ENCODE peak calls at places on chromosomes 5 and 9, in seven cellular contexts. G is AG04449, S is LNCaP clone FGC, Z is heart right ventricle, A is HFF-Myc, D is OCI-LY7, M is lower leg skin. C is an unnamed sample.

GRCh38 chr5:151480859-151481258 is 33.5 kb downstream of the SLC36A1 start:
- DNase-seq in G (peak), S (no peak), Z (no peak), A (no peak), D (no peak), M (no peak), C (no peak)

GRCh38 chr9:121269030-121269887 is 1.3 kb downstream of the GSN start:
- DNase-seq in G (no peak), S (no peak), Z (no peak), A (no peak), D (no peak), M (no peak), C (no peak)

GRCh38 chr5:172725273-172725672 is 45.7 kb downstream of the DUSP1 start:
- DNase-seq in G (no peak), S (no peak), Z (no peak), A (no peak), D (no peak), M (no peak), C (no peak)

GRCh38 chr5:1488882-1489680 is 34.7 kb downstream of the LPCAT1 start:
- DNase-seq in G (peak), S (no peak), Z (no peak), A (no peak), D (peak), M (no peak), C (peak)

GRCh38 chr5:149128023-149128875 is 13.0 kb upstream of the ABLIM3 start:
- DNase-seq in G (no peak), S (no peak), Z (peak), A (no peak), D (peak), M (no peak), C (no peak)

GRCh38 chr9:18043978-18044377 is 430.0 kb upstream of the ADAMTSL1 start:
- DNase-seq in G (no peak), S (no peak), Z (no peak), A (no peak), D (no peak), M (no peak), C (no peak)

GRCh38 chr5:137078171-137078665 is 420.9 kb downstream of the SPOCK1 start:
- DNase-seq in G (no peak), S (no peak), Z (no peak), A (no peak), D (no peak), M (no peak), C (no peak)

GRCh38 chr5:78626009-78626571 is 22.5 kb downstream of the LHFPL2 start:
- DNase-seq in G (no peak), S (no peak), Z (no peak), A (no peak), D (no peak), M (no peak), C (no peak)

GRCh38 chr5:55993628-55994501 is 898 bp downstream of the IL6ST start:
- DNase-seq in G (no peak), S (no peak), Z (no peak), A (no peak), D (peak), M (no peak), C (peak)

GRCh38 chr5:17436766-17437221 is 61.2 kb upstream of the TAF11L2 start:
- DNase-seq in G (no peak), S (no peak), Z (no peak), A (no peak), D (peak), M (no peak), C (no peak)

GRCh38 chr5:18807256-18808193 is 1173.3 kb downstream of the TAF11L14 start:
- DNase-seq in G (no peak), S (no peak), Z (no peak), A (no peak), D (no peak), M (no peak), C (no peak)

DNA sequence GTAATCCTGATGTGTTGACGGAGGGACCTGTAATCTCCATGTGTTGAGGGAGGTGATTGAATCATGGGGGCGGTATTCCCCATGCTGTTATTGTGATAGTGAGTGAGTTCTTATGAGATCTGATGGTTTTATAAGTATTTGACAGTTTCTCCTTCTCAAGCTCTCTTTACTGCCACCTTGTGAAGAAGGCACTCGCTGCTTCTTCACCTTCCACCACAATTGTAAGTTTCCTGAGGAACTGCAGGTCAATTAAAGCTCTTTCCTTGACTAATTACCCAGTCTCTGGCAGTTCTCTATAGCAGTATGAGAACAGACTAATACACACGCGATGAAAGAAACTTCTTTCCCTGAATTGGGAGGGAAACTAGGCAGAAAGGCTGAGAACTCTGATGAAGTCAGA is 141.1 kb upstream of the RAD23B start:
- DNase-seq in G (no peak), S (no peak), Z (no peak), A (no peak), D (peak), M (no peak), C (no peak)
- TF ChIP-seq CTCF in G (peak), S (peak), Z (peak), A (peak), D (peak), M (no peak), C (peak)

GRCh38 chr5:132372122-132372521 is 2.6 kb downstream of the SLC22A5 start:
- DNase-seq in G (no peak), S (no peak), Z (no peak), A (no peak), D (no peak), M (no peak), C (no peak)

GRCh38 chr5:132369471-132370240 is at the start of gene SLC22A5:
- DNase-seq in G (no peak), S (no peak), Z (peak), A (no peak), D (peak), M (no peak), C (peak)

GRCh38 chr5:132371603-132371994 is 2.1 kb downstream of the SLC22A5 start:
- DNase-seq in G (no peak), S (no peak), Z (no peak), A (no peak), D (no peak), M (no peak), C (no peak)

GRCh38 chr5:132370241-132370820 is 821 bp downstream of the SLC22A5 start:
- DNase-seq in G (no peak), S (no peak), Z (no peak), A (no peak), D (no peak), M (no peak), C (no peak)

DNA sequence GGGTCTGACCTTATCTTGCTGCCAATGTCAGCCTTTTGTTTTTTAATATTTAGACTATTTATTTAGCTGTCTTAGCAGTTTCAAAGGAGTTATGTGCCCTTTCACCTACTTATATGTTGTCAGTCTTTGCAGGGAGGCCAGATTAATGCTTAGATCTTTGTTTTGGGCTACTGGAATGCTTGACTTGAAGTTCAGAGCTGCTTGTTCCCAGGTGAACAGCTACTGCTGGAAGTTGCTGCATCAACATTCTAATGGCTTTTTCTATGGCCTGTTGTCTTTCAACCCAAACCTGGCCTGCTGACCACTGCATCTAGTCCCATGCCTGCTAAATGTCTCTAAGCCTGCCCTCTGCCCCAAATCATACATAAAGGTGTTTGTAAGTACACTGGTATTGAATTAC is 3.0 kb downstream of the SLC22A5 start:
- DNase-seq in G (no peak), S (no peak), Z (no peak), A (no peak), D (no peak), M (no peak), C (no peak)
- H3K4me3 ChIP-seq in G (no peak), S (no peak), Z (no peak), A (no peak), D (no peak), M (no peak), C (no peak)

GRCh38 chr9:95265960-95266359 is 51.5 kb downstream of the FANCC start:
- DNase-seq in G (no peak), S (no peak), Z (no peak), A (no peak), D (no peak), M (no peak), C (no peak)

GRCh38 chr9:95261890-95262289 is 55.6 kb downstream of the FANCC start:
- DNase-seq in G (no peak), S (no peak), Z (no peak), A (no peak), D (no peak), M (no peak), C (no peak)

GRCh38 chr9:95266649-95267048 is 50.9 kb downstream of the FANCC start:
- DNase-seq in G (no peak), S (no peak), Z (no peak), A (no peak), D (peak), M (no peak), C (no peak)

GRCh38 chr9:95268681-95269080 is 48.8 kb downstream of the FANCC start:
- DNase-seq in G (no peak), S (peak), Z (no peak), A (no peak), D (peak), M (no peak), C (no peak)

DNA sequence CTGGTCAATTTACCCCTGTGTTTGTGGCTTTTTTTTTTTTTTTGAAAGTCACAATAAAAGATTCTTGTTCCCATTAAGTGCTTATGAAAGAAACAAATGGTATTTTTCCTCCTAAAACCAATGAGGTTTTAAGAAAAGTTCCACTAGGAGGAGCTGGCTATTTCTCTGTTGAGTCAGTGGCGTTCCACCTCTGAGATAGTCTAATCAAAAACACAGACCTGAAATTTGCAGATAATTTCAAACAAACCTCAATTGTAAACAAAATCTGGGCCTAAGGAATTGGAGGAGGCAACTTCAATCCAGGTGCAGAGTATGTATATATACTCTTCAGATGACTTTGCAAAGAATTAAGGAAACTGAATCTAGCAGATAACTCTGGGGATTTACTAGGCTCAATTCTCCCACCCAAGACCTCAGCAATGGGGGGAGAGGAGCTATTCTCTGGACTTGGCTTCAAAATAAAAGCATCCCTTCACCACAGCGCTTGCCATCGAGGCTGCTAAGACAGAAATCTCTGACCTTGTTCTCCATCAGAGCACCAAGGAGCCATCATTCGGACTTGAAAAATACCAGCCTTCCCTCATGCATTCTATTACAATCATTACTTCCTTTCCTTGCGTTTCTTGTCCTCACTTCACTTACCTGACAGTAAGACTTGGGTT is 52.4 kb downstream of the FANCC start:
- DNase-seq in G (no peak), S (no peak), Z (no peak), A (peak), D (peak), M (no peak), C (no peak)
- TF ChIP-seq CTCF in G (peak), S (peak), Z (peak), A (peak), D (peak), M (no peak), C (no peak)

GRCh38 chr9:91689006-91689405 is 261.0 kb downstream of the ROR2 start:
- DNase-seq in G (no peak), S (no peak), Z (no peak), A (no peak), D (no peak), M (no peak), C (no peak)
- H3K4me3 ChIP-seq in G (no peak), S (no peak), Z (no peak), A (no peak), D (no peak), M (no peak), C (no peak)

DNA sequence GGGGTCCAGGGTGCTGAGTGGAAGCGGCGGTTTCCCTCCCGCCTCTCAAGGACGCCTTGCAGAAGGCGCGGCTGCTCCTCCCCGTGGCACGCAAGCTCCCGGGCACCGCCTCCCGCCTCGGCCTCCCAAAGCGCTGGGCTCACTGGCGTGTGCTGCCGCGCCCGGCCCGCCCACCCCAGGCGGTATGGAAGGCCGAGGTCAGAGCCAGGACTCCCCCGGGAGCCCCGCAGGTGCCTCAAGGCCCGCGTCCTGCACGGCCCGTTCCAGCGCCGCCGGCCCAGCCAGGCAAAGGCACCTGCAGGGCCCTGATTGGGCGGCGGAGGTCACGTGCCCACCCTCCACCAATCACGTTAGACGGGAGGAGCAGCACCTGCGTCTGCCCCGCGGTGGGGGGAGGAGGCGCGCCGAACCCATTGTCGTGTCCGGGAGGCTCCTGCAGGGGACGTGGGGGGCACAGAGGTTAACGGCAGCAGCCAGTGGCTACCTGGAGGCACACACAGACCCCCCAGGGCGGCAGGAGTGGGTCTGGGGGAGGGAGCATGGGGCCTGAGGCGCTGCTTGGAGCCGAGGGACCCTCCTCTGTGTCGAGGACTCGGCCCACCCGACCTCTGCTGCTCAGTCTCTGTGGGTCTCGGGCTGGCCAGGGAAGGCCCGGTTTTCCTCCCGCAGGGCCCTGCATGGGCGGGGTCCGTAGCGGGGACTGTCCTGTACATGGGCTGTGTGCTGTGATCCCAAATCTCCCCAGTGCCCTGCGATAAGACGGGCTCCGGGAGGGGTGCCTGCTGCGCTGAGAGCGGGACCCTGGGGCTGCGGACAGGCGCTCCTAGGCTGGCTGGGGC is 2.0 kb upstream of the LCN12 start:
- DNase-seq in G (no peak), S (peak), Z (peak), A (peak), D (peak), M (peak), C (peak)
- TF ChIP-seq CTCF in G (no peak), S (peak), Z (peak), A (no peak), D (peak), M (no peak), C (peak)

GRCh38 chr5:180161420-180162303 is 47.3 kb downstream of the RASGEF1C start:
- DNase-seq in G (no peak), S (no peak), Z (no peak), A (no peak), D (no peak), M (no peak), C (no peak)

GRCh38 chr5:180157866-180158265 is 51.1 kb downstream of the RASGEF1C start:
- DNase-seq in G (no peak), S (no peak), Z (no peak), A (no peak), D (no peak), M (no peak), C (no peak)

GRCh38 chr5:180160822-180161221 is 48.2 kb downstream of the RASGEF1C start:
- DNase-seq in G (no peak), S (no peak), Z (no peak), A (no peak), D (no peak), M (no peak), C (no peak)

GRCh38 chr5:180160215-180160614 is 48.8 kb downstream of the RASGEF1C start:
- DNase-seq in G (no peak), S (no peak), Z (no peak), A (no peak), D (no peak), M (no peak), C (no peak)

DNA sequence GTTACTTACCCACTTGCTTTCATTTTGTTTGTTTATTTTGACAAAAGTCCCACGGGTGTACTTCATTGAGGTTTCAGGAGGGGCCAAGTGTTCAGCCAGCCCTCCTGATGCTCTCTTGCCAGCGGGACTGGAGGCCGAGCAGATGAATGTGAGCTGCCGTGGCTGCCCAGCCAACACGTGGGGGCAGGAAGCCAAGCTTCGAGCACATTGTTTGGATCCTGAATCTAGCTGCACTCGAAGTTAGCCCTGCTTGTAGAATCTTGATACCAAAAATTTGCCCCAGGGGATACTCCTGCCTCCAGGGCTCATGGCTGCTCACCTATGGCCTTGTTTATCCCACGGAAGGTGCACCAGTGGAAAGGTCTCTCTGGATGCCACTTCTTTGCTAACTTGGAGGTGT is 49.3 kb downstream of the RASGEF1C start:
- DNase-seq in G (no peak), S (no peak), Z (no peak), A (no peak), D (no peak), M (peak), C (no peak)
- H3K4me3 ChIP-seq in G (no peak), S (no peak), Z (no peak), A (no peak), D (no peak), M (no peak), C (no peak)

DNA sequence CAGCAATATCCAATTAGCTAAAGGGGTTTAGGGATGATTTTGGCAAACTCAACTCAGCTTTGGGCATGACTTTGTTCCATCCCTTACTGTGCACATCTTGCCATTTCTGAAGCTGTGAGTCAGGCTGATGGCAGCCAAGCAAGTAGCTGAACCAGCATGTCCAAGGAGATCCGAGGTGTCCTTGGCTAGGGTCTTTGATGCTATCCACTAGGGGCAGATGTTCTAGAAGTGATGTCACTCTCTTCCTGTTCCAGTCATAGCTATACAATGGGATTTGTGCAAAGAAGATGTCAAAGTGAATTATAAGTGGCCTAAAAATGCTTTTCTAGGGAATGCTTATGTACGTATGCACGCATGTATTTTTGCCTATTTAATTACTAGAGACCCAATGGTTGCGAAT is 160.8 kb upstream of the PAPPA start:
- DNase-seq in G (no peak), S (no peak), Z (no peak), A (no peak), D (no peak), M (no peak), C (no peak)
- TF ChIP-seq CTCF in G (peak), S (no peak), Z (no peak), A (peak), D (peak), M (no peak), C (no peak)

DNA sequence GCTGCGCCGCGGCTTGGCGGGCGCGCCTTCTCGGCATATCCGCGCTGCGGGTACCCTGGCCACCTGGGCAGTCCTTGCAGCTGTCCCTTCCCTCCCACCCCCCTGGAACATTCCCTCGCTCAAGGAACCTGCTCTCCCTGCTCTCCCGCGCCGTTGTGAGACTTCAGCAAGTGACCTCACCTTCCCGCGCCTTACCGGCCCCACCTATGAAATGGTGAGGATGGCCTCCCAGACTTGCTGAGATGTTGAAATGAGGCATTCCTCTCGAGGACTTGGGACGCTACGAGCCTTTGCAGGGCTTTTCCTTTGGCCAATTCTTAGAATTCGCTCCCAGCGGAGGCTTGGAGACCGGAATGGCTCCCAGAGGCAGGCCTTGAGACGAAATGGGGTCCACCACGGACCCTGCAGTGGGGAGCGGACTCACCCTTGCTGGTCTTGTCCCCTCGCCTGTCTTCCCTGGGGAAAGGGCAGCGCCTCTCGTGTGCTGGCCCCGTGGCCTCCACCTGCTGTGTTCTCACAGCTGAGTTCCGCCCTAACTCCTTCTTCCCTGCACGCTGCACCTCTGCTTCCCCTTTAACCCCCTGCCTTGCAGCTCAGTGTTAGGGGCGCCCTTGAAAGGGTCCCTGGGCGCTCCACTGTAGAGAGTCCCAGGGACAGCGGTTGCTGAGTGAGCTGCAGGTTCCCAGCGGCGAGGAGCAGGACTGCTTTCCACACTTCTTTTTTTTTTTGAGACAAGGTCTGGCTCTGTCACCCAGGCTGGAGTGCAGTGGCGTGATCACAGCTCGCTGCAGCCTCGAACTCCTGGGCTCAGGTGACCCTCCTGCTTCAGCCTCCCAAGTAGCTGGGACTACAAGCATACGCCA is 907 bp downstream of the HMCN2 start:
- DNase-seq in G (no peak), S (no peak), Z (no peak), A (no peak), D (no peak), M (no peak), C (no peak)
- H3K4me3 ChIP-seq in G (no peak), S (no peak), Z (peak), A (no peak), D (no peak), M (no peak), C (no peak)

GRCh38 chr5:125349432-125349831 is 603.0 kb upstream of the ZNF608 start:
- DNase-seq in G (no peak), S (no peak), Z (no peak), A (peak), D (no peak), M (no peak), C (no peak)
- TF ChIP-seq CTCF in G (no peak), S (no peak), Z (no peak), A (no peak), D (no peak), M (no peak), C (no peak)

C was measured in GM06990.